ENCODE peak calls at places on chromosomes 12 and 14, in eight cellular contexts. K, X, L, U, S, N, H and V are unnamed samples.

GRCh38 chr12:107320031-107320928 is 226.9 kb upstream of the CRY1 start:
- DNase-seq in X (peak; percentile 24), U (peak; percentile 63), S (peak; percentile 78), H (peak; percentile 45), L (no peak), N (peak; percentile 25), K (no peak), V (peak; percentile 70)

GRCh38 chr12:68293347-68293746 is 38.8 kb downstream of the MDM1 start:
- DNase-seq in X (no peak), S (no peak), H (no peak), K (peak; percentile 11), U (no peak), L (no peak), N (no peak), V (no peak)

GRCh38 chr14:101257551-101257950 is 303.7 kb upstream of the DIO3 start:
- DNase-seq in U (no peak), N (no peak), S (no peak), L (no peak), K (no peak), X (no peak), H (no peak), V (no peak)

GRCh38 chr12:34392741-34393085 is 370.4 kb downstream of the ALG10 start:
- DNase-seq in N (no peak), H (no peak), X (no peak), U (no peak), L (no peak), S (no peak), K (no peak), V (no peak)

GRCh38 chr12:25997401-25997973 is 39.0 kb downstream of the RASSF8 start:
- DNase-seq in H (peak; percentile 83), S (peak; percentile 30), U (peak; percentile 97), K (peak; percentile 92), N (no peak), X (no peak), L (peak; percentile 80), V (peak; percentile 96)

GRCh38 chr12:25829192-25829591 is 129.3 kb upstream of the RASSF8 start:
- DNase-seq in L (peak; percentile 1), N (no peak), U (peak; percentile 100), H (peak; percentile 95), X (no peak), K (peak; percentile 98), S (peak; percentile 44), V (peak; percentile 86)

GRCh38 chr12:101779626-101780025 is 40.4 kb upstream of the SYCP3 start:
- DNase-seq in X (no peak), S (no peak), L (no peak), U (no peak), H (no peak), K (no peak), N (no peak), V (no peak)

GRCh38 chr14:63940387-63940786 is 87.6 kb downstream of the SYNE2 start:
- DNase-seq in X (no peak), K (no peak), L (no peak), H (no peak), S (no peak), N (no peak), U (no peak), V (no peak)

GRCh38 chr14:25049559-25050493 is at the start of gene STXBP6:
- DNase-seq in U (peak; percentile 48), N (peak; percentile 24), H (no peak), X (peak; percentile 74), K (peak; percentile 42), L (no peak), S (peak; percentile 20), V (peak; percentile 45)

GRCh38 chr12:47553266-47553665 is 152.6 kb downstream of the RPAP3 start:
- DNase-seq in U (no peak), H (no peak), S (no peak), L (no peak), K (no peak), N (no peak), X (no peak), V (no peak)

DNA sequence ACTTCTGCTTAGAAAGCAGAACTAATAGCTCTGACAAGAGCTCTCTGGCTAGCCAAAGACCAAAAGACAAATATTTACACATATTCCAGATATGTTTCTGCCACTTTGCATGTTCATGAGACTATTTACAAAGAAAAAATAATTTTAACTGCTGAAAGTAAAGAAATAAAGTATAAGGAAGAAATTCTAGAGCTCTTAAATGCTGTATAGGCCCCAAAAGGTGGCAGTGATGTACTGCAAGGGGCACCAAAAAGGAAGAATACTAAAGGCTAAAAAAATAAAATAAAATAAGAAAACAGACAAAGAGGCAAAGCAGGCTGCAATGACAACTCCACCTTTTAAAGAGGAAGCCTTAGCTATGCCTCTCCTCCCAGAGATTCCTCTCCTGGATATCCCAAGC is 23.0 kb downstream of the KLRK1 start:
- DNase-seq in S (no peak), H (no peak), X (no peak), U (peak; percentile 53), N (no peak), K (peak; percentile 59), L (no peak), V (peak; percentile 61)
- TF ChIP-seq CTCF in S (no peak), H (peak; percentile 33), X (no peak), U (peak; percentile 38), N (peak; percentile 8), K (peak; percentile 43), L (no peak), V (peak; percentile 36)

GRCh38 chr14:36256131-36256801 is 64.2 kb downstream of the MBIP start:
- DNase-seq in U (peak; percentile 37), S (no peak), K (peak; percentile 47), H (no peak), N (no peak), X (no peak), L (no peak), V (no peak)
- TF ChIP-seq CTCF in U (no peak), S (no peak), K (no peak), H (no peak), N (no peak), X (no peak), L (no peak), V (no peak)

DNA sequence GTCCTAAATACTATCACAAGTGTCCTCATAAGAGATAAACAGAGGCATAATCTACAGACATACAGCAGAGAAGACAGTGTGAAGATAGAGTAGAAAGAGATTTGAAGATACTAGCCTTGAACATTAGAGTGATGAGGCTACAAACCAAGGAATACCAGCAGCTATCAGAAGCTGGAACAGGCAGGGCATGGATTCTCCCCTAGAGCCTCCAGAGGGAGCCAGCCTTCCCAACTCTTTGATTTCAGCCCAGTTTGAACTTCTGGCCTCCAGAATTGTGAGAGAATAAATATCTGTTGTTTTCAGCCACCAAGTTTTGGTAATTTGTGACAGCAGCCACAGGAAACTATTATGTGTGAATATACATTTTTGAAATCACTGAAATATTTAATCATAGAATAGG is 47.2 kb downstream of the CCDC91 start:
- DNase-seq in U (no peak), X (no peak), S (no peak), K (peak; percentile 25), N (no peak), H (no peak), L (no peak), V (no peak)
- TF ChIP-seq CTCF in U (no peak), X (no peak), S (no peak), K (peak; percentile 38), N (no peak), H (peak; percentile 63), L (peak; percentile 20), V (peak; percentile 35)

GRCh38 chr12:106160915-106161314 is 22.2 kb upstream of the NUAK1 start:
- DNase-seq in X (no peak), L (no peak), H (no peak), S (no peak), N (no peak), K (no peak), U (no peak), V (no peak)
- TF ChIP-seq CTCF in X (no peak), L (no peak), H (no peak), S (no peak), N (no peak), K (no peak), U (no peak), V (no peak)

DNA sequence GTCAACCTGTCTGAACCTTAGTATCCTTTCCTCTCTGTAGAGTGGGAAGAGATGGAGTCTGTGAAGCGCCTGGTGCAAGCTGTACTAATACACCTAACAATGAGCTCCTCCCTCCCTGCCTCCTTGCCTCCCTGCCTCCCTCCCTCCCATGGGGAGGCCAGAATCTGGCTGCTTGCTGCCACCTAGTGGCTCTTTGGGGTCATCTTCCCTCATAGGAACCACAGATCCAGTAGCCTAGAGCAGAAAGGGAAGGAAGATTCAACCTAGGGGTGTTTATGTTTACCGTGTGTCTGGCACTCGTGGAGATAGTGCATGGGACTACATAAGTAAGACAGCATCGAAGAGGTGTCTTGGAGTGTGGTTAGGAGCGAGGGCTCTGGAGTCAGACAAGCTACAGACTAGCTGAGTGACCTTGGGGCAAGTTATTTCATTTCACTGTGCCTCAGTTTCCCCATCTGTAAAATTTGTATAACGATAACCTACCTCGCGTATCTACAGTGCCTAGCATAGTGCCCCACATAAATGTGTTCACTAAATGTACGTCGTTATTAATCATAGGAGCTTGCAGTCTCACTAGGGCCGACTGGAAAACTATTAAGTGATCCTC is 35.5 kb upstream of the TSPAN9 start:
- DNase-seq in N (peak; percentile 30), L (peak; percentile 32), H (peak; percentile 72), S (peak; percentile 81), X (peak; percentile 47), U (peak; percentile 71), K (peak; percentile 77), V (peak; percentile 80)
- TF ChIP-seq CTCF in N (peak; percentile 73), L (peak; percentile 73), H (peak; percentile 80), S (peak; percentile 52), X (peak; percentile 59), U (peak; percentile 85), K (peak; percentile 96), V (peak; percentile 81)

GRCh38 chr12:71754461-71755145 is at the start of gene RAB21:
- DNase-seq in X (peak; percentile 99), S (peak; percentile 96), U (peak; percentile 95), L (peak; percentile 86), N (peak; percentile 95), K (peak; percentile 95), H (peak; percentile 94), V (peak; percentile 97)
- TF ChIP-seq CTCF in X (peak; percentile 30), S (no peak), U (peak; percentile 46), L (peak; percentile 26), N (no peak), K (peak; percentile 21), H (peak; percentile 46), V (peak; percentile 32)

DNA sequence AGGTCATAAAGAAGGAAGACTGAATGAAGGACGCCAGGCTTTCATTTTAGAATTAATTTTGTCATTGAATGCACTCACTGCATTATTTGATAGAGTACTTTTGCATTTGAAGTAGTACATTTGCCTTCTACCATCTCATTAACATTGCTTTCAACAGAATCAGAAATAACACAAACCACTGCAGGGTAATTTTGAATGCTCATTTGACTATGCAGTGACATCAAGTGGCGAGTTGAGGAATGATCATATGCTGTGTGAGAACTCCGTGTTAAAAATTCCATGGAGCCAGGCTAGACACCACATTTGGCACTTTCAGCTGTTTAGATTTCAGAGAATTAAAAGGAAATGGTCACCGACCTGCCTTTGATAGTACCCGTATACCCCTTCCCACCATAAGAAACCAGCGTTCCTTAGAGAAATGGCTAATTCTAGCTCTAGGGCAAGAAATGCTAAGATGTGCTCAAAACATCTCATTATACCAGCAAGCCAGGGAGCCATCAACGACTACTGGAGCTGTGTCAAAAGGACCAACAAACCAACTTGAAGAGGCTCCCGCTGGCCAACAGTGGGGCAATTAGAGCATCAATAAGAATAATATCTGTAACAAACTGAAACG is 16.5 kb downstream of the HEBP1 start:
- DNase-seq in X (peak; percentile 23), N (no peak), K (peak; percentile 74), L (no peak), S (peak; percentile 57), H (peak; percentile 49), U (peak; percentile 79), V (peak; percentile 62)
- TF ChIP-seq CTCF in X (peak; percentile 60), N (peak; percentile 42), K (peak; percentile 72), L (peak; percentile 58), S (peak; percentile 50), H (peak; percentile 71), U (peak; percentile 72), V (peak; percentile 65)